ENCODE peak calls at places on chromosomes 6 and 20, in six cellular contexts. One of them, this sample, is unnamed.

GRCh38 chr6:3355358-3356055 is 96.8 kb downstream of the PSMG4 start:
- DNase-seq in transverse colon: peak
- DNase-seq in lower lobe of right lung: no peak
- DNase-seq in cardiac fibroblast: no peak
- DNase-seq in NT2/D1: no peak
- DNase-seq in colonic mucosa: peak
- DNase-seq in this sample: peak

GRCh38 chr6:81590314-81590691 is 162.2 kb downstream of the TENT5A start:
- DNase-seq in lower lobe of right lung: no peak
- DNase-seq in cardiac fibroblast: no peak
- DNase-seq in transverse colon: no peak
- DNase-seq in colonic mucosa: no peak
- DNase-seq in NT2/D1: no peak
- DNase-seq in this sample: no peak

GRCh38 chr20:10388571-10388970 is 45.5 kb downstream of the MKKS start:
- DNase-seq in lower lobe of right lung: no peak
- DNase-seq in colonic mucosa: no peak
- DNase-seq in cardiac fibroblast: no peak
- DNase-seq in NT2/D1: no peak
- DNase-seq in transverse colon: no peak
- DNase-seq in this sample: no peak

GRCh38 chr6:43733471-43734293 is 36.3 kb upstream of the VEGFA start:
- DNase-seq in transverse colon: no peak
- DNase-seq in lower lobe of right lung: no peak
- DNase-seq in NT2/D1: no peak
- DNase-seq in colonic mucosa: no peak
- DNase-seq in cardiac fibroblast: no peak
- DNase-seq in this sample: no peak

GRCh38 chr6:166969390-166970002 is 13.1 kb upstream of the RNASET2 start:
- DNase-seq in lower lobe of right lung: no peak
- DNase-seq in transverse colon: no peak
- DNase-seq in cardiac fibroblast: no peak
- DNase-seq in NT2/D1: no peak
- DNase-seq in colonic mucosa: no peak
- DNase-seq in this sample: no peak

GRCh38 chr6:165846123-165846966 is 183.3 kb upstream of the PDE10A start:
- DNase-seq in lower lobe of right lung: no peak
- DNase-seq in transverse colon: peak
- DNase-seq in cardiac fibroblast: no peak
- DNase-seq in colonic mucosa: peak
- DNase-seq in NT2/D1: no peak
- DNase-seq in this sample: peak

GRCh38 chr20:10674684-10675455 is 1.1 kb upstream of the JAG1 start:
- DNase-seq in cardiac fibroblast: peak
- DNase-seq in NT2/D1: no peak
- DNase-seq in transverse colon: peak
- DNase-seq in lower lobe of right lung: peak
- DNase-seq in colonic mucosa: peak
- DNase-seq in this sample: peak

GRCh38 chr6:170053966-170054661 is 236.8 kb downstream of the DLL1 start:
- DNase-seq in lower lobe of right lung: no peak
- DNase-seq in transverse colon: peak
- DNase-seq in cardiac fibroblast: no peak
- DNase-seq in colonic mucosa: no peak
- DNase-seq in NT2/D1: no peak
- DNase-seq in this sample: no peak

DNA sequence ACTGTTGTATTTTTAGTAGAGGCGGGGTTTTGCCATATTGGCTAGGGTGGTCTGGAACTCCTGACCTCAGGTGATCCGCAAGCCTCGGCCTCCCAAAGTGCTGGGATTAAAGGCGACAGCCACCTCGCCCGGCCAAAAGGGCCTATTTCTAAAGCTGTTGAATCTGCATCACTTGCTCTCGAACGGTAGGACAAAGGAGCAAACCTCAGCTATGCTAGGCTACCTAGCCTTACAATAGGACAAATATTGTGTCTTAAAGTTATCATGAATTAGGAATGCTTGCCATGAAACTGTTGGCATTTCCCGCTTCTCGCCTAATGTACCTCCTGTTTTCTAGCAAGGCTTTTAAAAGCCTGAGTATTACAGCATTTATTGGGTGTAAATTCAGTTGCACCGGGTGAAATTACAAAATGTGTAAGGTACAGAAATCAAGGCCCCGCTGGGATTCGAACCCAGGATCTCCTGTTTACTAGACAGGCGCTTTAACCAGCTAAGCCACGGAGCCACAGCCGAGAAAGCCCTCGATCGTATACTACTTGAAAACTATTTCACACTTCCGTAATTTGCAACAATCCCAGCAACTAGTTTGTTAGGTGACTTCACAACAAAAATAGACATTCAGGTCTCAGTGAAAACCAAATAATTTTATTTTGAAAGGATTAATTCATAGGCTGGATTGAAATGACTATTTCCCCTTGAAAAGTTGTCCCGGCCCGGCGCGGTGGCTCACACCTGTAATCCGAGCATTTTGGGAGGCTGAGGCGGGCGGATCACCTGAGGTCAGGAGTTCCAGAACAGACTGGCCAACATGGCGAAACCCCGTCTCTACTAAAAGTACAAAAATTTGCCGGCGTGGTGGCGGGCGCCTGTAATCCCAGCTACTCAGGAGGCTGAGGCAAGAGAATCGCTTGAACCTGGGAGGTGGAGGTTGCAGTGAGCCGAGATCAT is 211.6 kb upstream of the ZNF184 start:
- DNase-seq in lower lobe of right lung: no peak
- DNase-seq in colonic mucosa: peak
- DNase-seq in NT2/D1: no peak
- DNase-seq in transverse colon: peak
- DNase-seq in cardiac fibroblast: peak
- DNase-seq in this sample: peak
- H3K4me3 ChIP-seq in lower lobe of right lung: no peak
- H3K4me3 ChIP-seq in colonic mucosa: no peak
- H3K4me3 ChIP-seq in NT2/D1: peak
- H3K4me3 ChIP-seq in transverse colon: no peak
- H3K4me3 ChIP-seq in cardiac fibroblast: no peak
- H3K4me3 ChIP-seq in this sample: no peak

DNA sequence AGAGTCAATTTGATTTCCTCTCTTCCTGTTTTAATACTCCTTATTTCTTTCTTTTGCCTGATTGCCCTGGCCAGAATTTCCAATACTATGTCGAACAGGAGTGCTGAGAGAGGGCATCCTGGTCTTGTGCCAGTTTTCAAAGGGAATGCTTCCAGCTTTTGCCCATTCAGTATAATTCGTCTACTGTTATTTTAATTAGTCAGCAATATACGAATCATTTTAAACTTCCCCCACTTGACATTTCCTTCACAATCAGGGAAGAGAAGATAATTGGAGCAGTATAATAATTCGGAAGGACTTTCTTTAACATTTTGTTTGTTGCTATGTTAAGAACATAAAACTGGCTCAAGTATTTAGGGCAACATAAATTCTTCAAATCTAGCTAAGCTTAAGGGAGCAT is 860.3 kb upstream of the SLC35B3 start:
- DNase-seq in lower lobe of right lung: no peak
- DNase-seq in transverse colon: no peak
- DNase-seq in cardiac fibroblast: no peak
- DNase-seq in colonic mucosa: no peak
- DNase-seq in NT2/D1: no peak
- DNase-seq in this sample: no peak
- H3K4me3 ChIP-seq in lower lobe of right lung: no peak
- H3K4me3 ChIP-seq in transverse colon: no peak
- H3K4me3 ChIP-seq in cardiac fibroblast: no peak
- H3K4me3 ChIP-seq in colonic mucosa: no peak
- H3K4me3 ChIP-seq in NT2/D1: no peak
- H3K4me3 ChIP-seq in this sample: no peak

GRCh38 chr20:32360333-32360634 is 2.2 kb downstream of the ASXL1 start:
- DNase-seq in NT2/D1: no peak
- DNase-seq in cardiac fibroblast: no peak
- DNase-seq in lower lobe of right lung: no peak
- DNase-seq in colonic mucosa: no peak
- DNase-seq in transverse colon: no peak
- DNase-seq in this sample: no peak
- H3K4me3 ChIP-seq in NT2/D1: no peak
- H3K4me3 ChIP-seq in cardiac fibroblast: peak
- H3K4me3 ChIP-seq in lower lobe of right lung: peak
- H3K4me3 ChIP-seq in colonic mucosa: peak
- H3K4me3 ChIP-seq in transverse colon: peak
- H3K4me3 ChIP-seq in this sample: peak

DNA sequence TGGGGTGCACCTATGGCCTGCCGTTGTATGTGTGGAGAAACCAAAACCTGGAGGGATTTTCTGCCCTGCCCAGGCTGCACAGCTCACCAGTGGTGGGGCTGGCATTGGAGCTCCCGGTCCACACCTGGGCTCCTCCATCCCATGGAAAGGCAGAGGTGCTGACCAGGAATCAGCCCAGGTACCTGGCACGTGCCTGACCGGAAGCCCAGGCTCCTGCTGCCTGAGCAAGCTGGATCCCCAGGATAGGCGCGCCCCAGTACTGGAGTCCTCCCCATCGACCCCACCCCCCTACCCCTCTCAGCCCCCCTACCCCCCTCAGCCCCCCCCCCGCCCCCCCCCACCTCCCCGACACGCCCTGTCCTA is 39.9 kb upstream of the HMGA1 start:
- DNase-seq in lower lobe of right lung: no peak
- DNase-seq in transverse colon: no peak
- DNase-seq in colonic mucosa: peak
- DNase-seq in NT2/D1: no peak
- DNase-seq in cardiac fibroblast: no peak
- DNase-seq in this sample: no peak
- H3K4me3 ChIP-seq in lower lobe of right lung: peak
- H3K4me3 ChIP-seq in transverse colon: peak
- H3K4me3 ChIP-seq in colonic mucosa: peak
- H3K4me3 ChIP-seq in NT2/D1: no peak
- H3K4me3 ChIP-seq in cardiac fibroblast: peak
- H3K4me3 ChIP-seq in this sample: peak

This sample was measured in small intestine.